ENCODE peak calls at places on chromosome 6, in seven cellular contexts. P, X, C, G, A, R and F are unnamed samples.

GRCh38 chr6:2434116-2434515 is 188.7 kb upstream of the GMDS start:
- DNase-seq in C (no peak), P (peak), R (no peak), G (no peak), A (no peak), X (no peak), F (peak)

GRCh38 chr6:41263267-41263666 is 23.2 kb downstream of the TREM1 start:
- DNase-seq in X (no peak), A (no peak), R (no peak), C (no peak), G (no peak), P (no peak), F (no peak)

GRCh38 chr6:446418-447366 is 55.1 kb downstream of the IRF4 start:
- DNase-seq in A (peak), X (no peak), G (no peak), R (no peak), C (no peak), P (no peak), F (no peak)

GRCh38 chr6:53115741-53116140 is 32.9 kb downstream of the GCM1 start:
- DNase-seq in X (no peak), G (no peak), R (no peak), P (no peak), A (no peak), C (no peak), F (no peak)

GRCh38 chr6:2749972-2750600 is 636 bp downstream of the MYLK4 start:
- DNase-seq in G (no peak), X (peak), C (peak), A (no peak), R (peak), P (no peak), F (no peak)

GRCh38 chr6:44068607-44069296 is 58.5 kb downstream of the MRPL14 start:
- DNase-seq in C (no peak), R (no peak), P (no peak), G (peak), X (no peak), A (no peak), F (no peak)

GRCh38 chr6:747921-748320 is 55.0 kb upstream of the EXOC2 start:
- DNase-seq in R (no peak), G (no peak), P (no peak), A (no peak), C (no peak), X (no peak), F (no peak)

GRCh38 chr6:138517635-138518034 is 18.3 kb upstream of the NHSL1 start:
- DNase-seq in G (no peak), P (peak), R (no peak), C (peak), A (peak), X (peak), F (peak)

GRCh38 chr6:117168296-117169059 is 96.9 kb upstream of the VGLL2 start:
- DNase-seq in G (no peak), A (no peak), C (no peak), X (peak), P (no peak), R (no peak), F (no peak)

GRCh38 chr6:52667572-52667971 is 3.3 kb upstream of the TMEM14A start:
- DNase-seq in A (no peak), P (no peak), C (no peak), X (no peak), G (no peak), R (no peak), F (no peak)

GRCh38 chr6:32060966-32061655 is 22.9 kb downstream of the CYP21A2 start:
- DNase-seq in R (no peak), X (peak), C (no peak), P (no peak), G (no peak), A (no peak), F (no peak)

GRCh38 chr6:11999245-11999644 is 12.9 kb upstream of the HIVEP1 start:
- DNase-seq in X (peak), A (no peak), P (no peak), R (no peak), G (no peak), C (no peak), F (no peak)

GRCh38 chr6:53179961-53180651 is 31.5 kb upstream of the GCM1 start:
- DNase-seq in C (no peak), R (peak), A (no peak), X (peak), P (peak), G (peak), F (no peak)

GRCh38 chr6:159414711-159415110 is 245.5 kb downstream of the FNDC1 start:
- DNase-seq in A (no peak), P (no peak), X (no peak), R (no peak), G (no peak), C (no peak), F (no peak)

GRCh38 chr6:13673825-13674444 is 37.7 kb downstream of the RANBP9 start:
- DNase-seq in C (no peak), A (no peak), P (no peak), X (no peak), R (no peak), G (no peak), F (no peak)

GRCh38 chr6:159254186-159254585 is 85.0 kb downstream of the FNDC1 start:
- DNase-seq in P (no peak), A (no peak), C (no peak), R (no peak), X (peak), G (no peak), F (no peak)

GRCh38 chr6:144262470-144263369 is 22.4 kb upstream of the UTRN start:
- DNase-seq in G (no peak), X (no peak), A (no peak), R (no peak), P (no peak), C (no peak), F (peak)

GRCh38 chr6:158382491-158382890 is 70.2 kb downstream of the TULP4 start:
- DNase-seq in P (no peak), G (no peak), R (no peak), C (no peak), A (no peak), X (no peak), F (no peak)

GRCh38 chr6:166760288-166760687 is 133.2 kb upstream of the RPS6KA2 start:
- DNase-seq in C (no peak), R (no peak), P (no peak), G (no peak), X (no peak), A (no peak), F (no peak)

GRCh38 chr6:46312657-46313056 is 141.9 kb upstream of the ENPP5 start:
- DNase-seq in X (no peak), P (no peak), A (no peak), R (no peak), C (no peak), G (no peak), F (no peak)

GRCh38 chr6:82364087-82365010 is 732 bp downstream of the TPBG start:
- DNase-seq in G (no peak), C (no peak), X (peak), P (no peak), R (peak), A (no peak), F (peak)

GRCh38 chr6:131995924-131996323 is 44.8 kb upstream of the CCN2 start:
- DNase-seq in C (no peak), P (peak), A (no peak), G (peak), X (peak), R (no peak), F (peak)

GRCh38 chr6:34465551-34466241 is at the start of gene PACSIN1:
- DNase-seq in R (peak), A (no peak), P (no peak), C (no peak), X (peak), G (no peak), F (no peak)

GRCh38 chr6:163415620-163416379 is 1.3 kb downstream of the QKI start:
- DNase-seq in R (peak), C (no peak), P (no peak), A (no peak), G (no peak), X (peak), F (peak)

GRCh38 chr6:148349466-148349865 is 6.8 kb downstream of the SASH1 start:
- DNase-seq in R (no peak), X (peak), P (no peak), A (no peak), C (no peak), G (no peak), F (no peak)

GRCh38 chr6:158253248-158253647 is 59.0 kb upstream of the TULP4 start:
- DNase-seq in R (no peak), P (no peak), G (no peak), A (no peak), X (no peak), C (no peak), F (no peak)

GRCh38 chr6:641225-641985 is 15.5 kb downstream of the HUS1B start:
- DNase-seq in R (no peak), G (no peak), X (no peak), P (no peak), A (no peak), C (no peak), F (no peak)

GRCh38 chr6:16249971-16250370 is 11.6 kb downstream of the GMPR start:
- DNase-seq in C (no peak), X (no peak), R (no peak), P (no peak), G (no peak), A (no peak), F (no peak)

GRCh38 chr6:123518441-123519190 is 118.1 kb downstream of the TRDN start:
- DNase-seq in R (no peak), X (no peak), C (no peak), G (no peak), P (no peak), A (no peak), F (no peak)

GRCh38 chr6:157941101-157941863 is 40.4 kb upstream of the SYNJ2 start:
- DNase-seq in P (no peak), R (no peak), G (no peak), A (no peak), C (no peak), X (no peak), F (no peak)

GRCh38 chr6:105326216-105326615 is 76.7 kb downstream of the PREP start:
- DNase-seq in P (no peak), G (no peak), X (peak), A (no peak), C (no peak), R (no peak), F (no peak)

GRCh38 chr6:6891949-6892461 is 215.8 kb upstream of the RREB1 start:
- DNase-seq in G (no peak), R (no peak), C (no peak), A (no peak), X (no peak), P (peak), F (peak)

GRCh38 chr6:144215402-144215931 is 65.2 kb downstream of the STX11 start:
- DNase-seq in A (no peak), G (no peak), P (no peak), R (peak), C (peak), X (peak), F (peak)

GRCh38 chr6:45880139-45880538 is 135.5 kb downstream of the CLIC5 start:
- DNase-seq in P (no peak), C (no peak), A (no peak), R (peak), G (no peak), X (peak), F (no peak)

GRCh38 chr6:157068691-157069228 is 254.6 kb downstream of the TMEM242 start:
- DNase-seq in X (peak), R (no peak), P (no peak), A (no peak), C (no peak), G (no peak), F (peak)

GRCh38 chr6:158642097-158642601 is 2.4 kb downstream of the DYNLT1 start:
- DNase-seq in X (peak), A (no peak), R (no peak), P (no peak), C (no peak), G (peak), F (peak)

GRCh38 chr6:133286765-133287164 is 45.6 kb downstream of the EYA4 start:
- DNase-seq in G (peak), A (no peak), P (no peak), R (no peak), C (no peak), X (peak), F (no peak)

GRCh38 chr6:159969204-159969912 is 476 bp downstream of the IGF2R start:
- DNase-seq in X (peak), R (peak), P (no peak), G (no peak), A (no peak), C (no peak), F (no peak)